ENCODE peak calls at places on chromosomes 5 and 9, in five cellular contexts. O is CD8-positive, alpha-beta T cell; N is T-helper 17 cell; P is skeletal muscle cell; Y is HCEC 1CT. G is an unnamed sample.
A peak's percentile ranks its signal among the peaks of the same experiment; 100 is the strongest.

GRCh38 chr9:122904466-122904822 is 715 bp downstream of the RC3H2 start:
- DNase-seq in O (no peak), P (no peak), N (no peak), Y (peak; percentile 42), G (no peak)

GRCh38 chr9:100440071-100440470 is 13.1 kb downstream of the MSANTD3 start:
- DNase-seq in O (no peak), Y (peak; percentile 78), P (no peak), N (no peak), G (no peak)

GRCh38 chr5:78588517-78588916 is 60.1 kb downstream of the LHFPL2 start:
- DNase-seq in Y (no peak), O (no peak), P (no peak), N (no peak), G (no peak)

GRCh38 chr5:61167382-61167781 is 5.1 kb upstream of the SMIM15 start:
- DNase-seq in N (no peak), P (no peak), O (no peak), Y (peak; percentile 38), G (peak; percentile 37)

GRCh38 chr5:6733411-6734242 is 20.4 kb downstream of the TENT4A start:
- DNase-seq in Y (peak; percentile 51), N (no peak), P (no peak), O (no peak), G (no peak)

GRCh38 chr9:90504486-90504885 is 138.1 kb downstream of the DIRAS2 start:
- DNase-seq in N (no peak), Y (no peak), P (no peak), O (no peak), G (no peak)

GRCh38 chr9:72305102-72305546 is 59.9 kb downstream of the ZFAND5 start:
- DNase-seq in O (no peak), Y (peak; percentile 35), N (no peak), P (no peak), G (no peak)

GRCh38 chr9:98518556-98518955 is 190.2 kb downstream of the GABBR2 start:
- DNase-seq in N (no peak), Y (no peak), O (no peak), P (no peak), G (no peak)

GRCh38 chr9:96626912-96627311 is 7.3 kb upstream of the CDC14B start:
- DNase-seq in N (no peak), P (no peak), Y (no peak), O (no peak), G (no peak)

GRCh38 chr5:176874198-176874780 is 24.9 kb downstream of the HK3 start:
- DNase-seq in P (no peak), O (no peak), N (no peak), Y (no peak), G (no peak)

GRCh38 chr5:6734781-6735180 is 21.5 kb downstream of the TENT4A start:
- DNase-seq in O (no peak), N (no peak), Y (no peak), P (no peak), G (no peak)

GRCh38 chr9:10268500-10269485 is 344.0 kb downstream of the PTPRD start:
- DNase-seq in O (no peak), P (peak; percentile 10), N (no peak), Y (peak; percentile 46), G (peak; percentile 12)

GRCh38 chr5:84088996-84089395 is 295.7 kb downstream of the EDIL3 start:
- DNase-seq in O (no peak), N (no peak), P (no peak), Y (peak; percentile 42), G (peak; percentile 50)

GRCh38 chr9:106697799-106698591 is 165.0 kb upstream of the ZNF462 start:
- DNase-seq in Y (peak; percentile 81), O (no peak), P (peak; percentile 57), N (no peak), G (no peak)

GRCh38 chr5:139457241-139457640 is 5.3 kb downstream of the ECSCR start:
- DNase-seq in N (no peak), Y (no peak), O (no peak), P (no peak), G (no peak)

GRCh38 chr5:88897748-88898147 is 14.8 kb upstream of the MEF2C start:
- DNase-seq in Y (no peak), P (no peak), N (no peak), O (no peak), G (no peak)

GRCh38 chr5:138937392-138938387 is 62.6 kb upstream of the LRRTM2 start:
- DNase-seq in Y (no peak), P (no peak), N (no peak), O (no peak), G (no peak)

GRCh38 chr9:130658893-130659698 is 5.3 kb upstream of the PRDM12 start:
- DNase-seq in N (no peak), P (no peak), O (no peak), Y (no peak), G (no peak)

GRCh38 chr9:132998861-132999635 is 20.6 kb downstream of the GFI1B start:
- DNase-seq in P (no peak), O (no peak), Y (no peak), N (no peak), G (no peak)

GRCh38 chr9:114367823-114368609 is 19.8 kb downstream of the AKNA start:
- DNase-seq in P (no peak), N (no peak), O (no peak), Y (no peak), G (no peak)

GRCh38 chr9:105651806-105652205 is 10.5 kb upstream of the TAL2 start:
- DNase-seq in Y (no peak), O (no peak), P (no peak), N (no peak), G (no peak)

GRCh38 chr5:179226696-179227095 is 118.6 kb downstream of the ADAMTS2 start:
- DNase-seq in N (no peak), Y (no peak), O (no peak), P (no peak), G (no peak)

GRCh38 chr5:51997908-51998307 is 614.7 kb downstream of the ISL1 start:
- DNase-seq in O (no peak), P (no peak), N (no peak), Y (no peak), G (no peak)

GRCh38 chr9:2742214-2742613 is 24.9 kb downstream of the KCNV2 start:
- DNase-seq in O (no peak), N (no peak), Y (no peak), P (no peak), G (no peak)

GRCh38 chr5:10288600-10289213 is 19.0 kb downstream of the CMBL start:
- DNase-seq in P (no peak), Y (no peak), N (peak; percentile 17), O (peak; percentile 54), G (no peak)

GRCh38 chr9:128505414-128505765 is 871 bp downstream of the GLE1 start:
- DNase-seq in O (no peak), N (no peak), P (peak; percentile 4), Y (no peak), G (no peak)

GRCh38 chr5:35415305-35415704 is 185.0 kb upstream of the PRLR start:
- DNase-seq in P (no peak), O (no peak), N (no peak), Y (no peak), G (no peak)

GRCh38 chr9:38619556-38620447 is 594 bp downstream of the ANKRD18A start:
- DNase-seq in O (no peak), Y (no peak), P (no peak), N (peak; percentile 5), G (no peak)

GRCh38 chr9:10112070-10112469 is 500.7 kb downstream of the PTPRD start:
- DNase-seq in N (no peak), O (no peak), P (no peak), Y (no peak), G (no peak)

GRCh38 chr5:170347022-170347421 is 42.1 kb downstream of the KCNMB1 start:
- DNase-seq in P (no peak), Y (no peak), N (no peak), O (no peak), G (no peak)

GRCh38 chr9:28212979-28213378 is 639.7 kb upstream of the C9orf72 start:
- DNase-seq in N (no peak), P (peak; percentile 64), O (no peak), Y (peak; percentile 15), G (no peak)

GRCh38 chr5:88883566-88884434 is 816 bp upstream of the MEF2C start:
- DNase-seq in O (no peak), N (no peak), P (peak; percentile 60), Y (peak; percentile 83), G (peak; percentile 86)